ENCODE peak calls at places on chromosomes 5 and 9, in four cellular contexts. S, G, W and K are unnamed samples.

GRCh38 chr9:20349568-20349967 is 272.7 kb downstream of the MLLT3 start:
- DNase-seq in W (no peak), S (no peak), G (peak; percentile 25), K (no peak)

GRCh38 chr9:138058181-138058580 is 180.6 kb downstream of the CACNA1B start:
- DNase-seq in W (no peak), G (no peak), S (no peak), K (no peak)

GRCh38 chr5:77426670-77427069 is 65.4 kb downstream of the WDR41 start:
- DNase-seq in S (peak; percentile 27), G (no peak), W (no peak), K (no peak)

GRCh38 chr5:173180331-173180730 is 36.0 kb downstream of the BNIP1 start:
- DNase-seq in W (no peak), G (no peak), S (no peak), K (no peak)

GRCh38 chr5:59218424-59219045 is 635.7 kb downstream of the RAB3C start:
- DNase-seq in G (peak; percentile 13), W (no peak), S (peak; percentile 8), K (no peak)

GRCh38 chr5:129410488-129410887 is 49.6 kb upstream of the ADAMTS19 start:
- DNase-seq in S (no peak), G (no peak), W (no peak), K (peak; percentile 19)

GRCh38 chr5:252546-252945 is 18.9 kb upstream of the PDCD6 start:
- DNase-seq in W (no peak), G (no peak), S (no peak), K (no peak)

GRCh38 chr9:97364769-97365490 is 47.0 kb upstream of the TDRD7 start:
- DNase-seq in W (no peak), G (no peak), S (no peak), K (no peak)

GRCh38 chr5:144183254-144183889 is 12.7 kb downstream of the KCTD16 start:
- DNase-seq in S (no peak), W (peak; percentile 14), G (peak; percentile 44), K (no peak)

GRCh38 chr5:142192296-142192695 is 83.7 kb downstream of the NDFIP1 start:
- DNase-seq in W (no peak), S (no peak), G (no peak), K (no peak)

GRCh38 chr9:35035851-35036701 is 36.3 kb downstream of the VCP start:
- DNase-seq in G (no peak), W (peak; percentile 4), S (no peak), K (peak; percentile 34)

GRCh38 chr5:180043381-180043780 is 28.2 kb downstream of the RNF130 start:
- DNase-seq in G (no peak), W (no peak), S (no peak), K (no peak)

GRCh38 chr9:117772960-117773359 is 68.8 kb downstream of the TLR4 start:
- DNase-seq in G (no peak), S (no peak), W (no peak), K (no peak)

GRCh38 chr9:75850459-75851200 is 39.8 kb upstream of the PCSK5 start:
- DNase-seq in W (no peak), G (no peak), S (no peak), K (no peak)

GRCh38 chr5:30040483-30041116 is 1152.9 kb upstream of the CDH6 start:
- DNase-seq in S (peak; percentile 69), G (peak; percentile 50), W (peak; percentile 30), K (peak; percentile 54)

GRCh38 chr5:124231794-124232193 is 514.6 kb downstream of the ZNF608 start:
- DNase-seq in W (no peak), G (no peak), S (peak; percentile 1), K (no peak)

GRCh38 chr5:154267516-154267915 is 77.0 kb downstream of the GALNT10 start:
- DNase-seq in W (no peak), S (no peak), G (no peak), K (no peak)

GRCh38 chr9:77464591-77465125 is 183.5 kb downstream of the GNA14 start:
- DNase-seq in W (no peak), G (no peak), S (no peak), K (no peak)

GRCh38 chr9:136840877-136841645 is 1.2 kb upstream of the AJM1 start:
- DNase-seq in S (peak; percentile 73), G (peak; percentile 59), W (no peak), K (no peak)

GRCh38 chr9:115369322-115369957 is 251.5 kb upstream of the TNC start:
- DNase-seq in W (no peak), S (no peak), G (peak; percentile 67), K (no peak)

GRCh38 chr5:50751064-50751657 is 84.7 kb downstream of the PARP8 start:
- DNase-seq in W (peak; percentile 17), G (peak; percentile 48), S (peak; percentile 30), K (no peak)

GRCh38 chr5:156762656-156763055 is 87.4 kb upstream of the PPP1R2B start:
- DNase-seq in W (no peak), S (no peak), G (no peak), K (no peak)

GRCh38 chr9:107274096-107274495 is 9.0 kb upstream of the RAD23B start:
- DNase-seq in G (no peak), W (peak; percentile 49), S (no peak), K (no peak)

GRCh38 chr5:87944553-87945320 is 323.9 kb downstream of the TMEM161B start:
- DNase-seq in S (no peak), W (no peak), G (no peak), K (peak; percentile 60)

GRCh38 chr5:64497390-64497789 is 8.4 kb upstream of the RGS7BP start:
- DNase-seq in S (no peak), G (no peak), W (no peak), K (no peak)

GRCh38 chr5:72849546-72849945 is 33.1 kb downstream of the TNPO1 start:
- DNase-seq in G (no peak), S (no peak), W (no peak), K (no peak)

GRCh38 chr5:56664025-56664424 is 151.3 kb upstream of the MAP3K1 start:
- DNase-seq in G (no peak), S (no peak), W (no peak), K (no peak)

GRCh38 chr5:59698207-59698606 is 195.3 kb downstream of the PDE4D start:
- DNase-seq in G (no peak), W (no peak), S (no peak), K (no peak)

GRCh38 chr9:81028504-81028903 is 660.8 kb downstream of the TLE1 start:
- DNase-seq in S (peak; percentile 18), G (no peak), W (no peak), K (no peak)

GRCh38 chr9:79858509-79858908 is 286.7 kb downstream of the TLE4 start:
- DNase-seq in W (peak; percentile 1), G (no peak), S (peak; percentile 1), K (no peak)

GRCh38 chr9:81389569-81389993 is 299.8 kb downstream of the TLE1 start:
- DNase-seq in W (no peak), S (peak; percentile 4), G (no peak), K (no peak)

GRCh38 chr5:119022017-119022745 is 33.8 kb upstream of the DTWD2 start:
- DNase-seq in S (no peak), G (peak; percentile 33), W (peak; percentile 40), K (no peak)

GRCh38 chr5:77631166-77631582 is 7.3 kb downstream of the OTP start:
- DNase-seq in W (no peak), G (peak; percentile 21), S (no peak), K (no peak)

GRCh38 chr9:127541176-127541575 is 70.9 kb upstream of the STXBP1 start:
- DNase-seq in W (no peak), G (no peak), S (no peak), K (no peak)

GRCh38 chr5:73816656-73817420 is 190.8 kb downstream of the ARHGEF28 start:
- DNase-seq in G (no peak), W (no peak), S (no peak), K (no peak)

GRCh38 chr9:129361196-129361595 is 183.1 kb upstream of the IER5L start:
- DNase-seq in W (no peak), S (no peak), G (no peak), K (no peak)

GRCh38 chr9:129363216-129363873 is 185.3 kb upstream of the IER5L start:
- DNase-seq in G (no peak), W (no peak), S (no peak), K (no peak)

GRCh38 chr9:129359871-129360536 is 181.9 kb upstream of the IER5L start:
- DNase-seq in S (no peak), G (peak; percentile 55), W (no peak), K (no peak)

GRCh38 chr9:129365196-129365595 is 187.1 kb upstream of the IER5L start:
- DNase-seq in S (no peak), G (no peak), W (no peak), K (no peak)

DNA sequence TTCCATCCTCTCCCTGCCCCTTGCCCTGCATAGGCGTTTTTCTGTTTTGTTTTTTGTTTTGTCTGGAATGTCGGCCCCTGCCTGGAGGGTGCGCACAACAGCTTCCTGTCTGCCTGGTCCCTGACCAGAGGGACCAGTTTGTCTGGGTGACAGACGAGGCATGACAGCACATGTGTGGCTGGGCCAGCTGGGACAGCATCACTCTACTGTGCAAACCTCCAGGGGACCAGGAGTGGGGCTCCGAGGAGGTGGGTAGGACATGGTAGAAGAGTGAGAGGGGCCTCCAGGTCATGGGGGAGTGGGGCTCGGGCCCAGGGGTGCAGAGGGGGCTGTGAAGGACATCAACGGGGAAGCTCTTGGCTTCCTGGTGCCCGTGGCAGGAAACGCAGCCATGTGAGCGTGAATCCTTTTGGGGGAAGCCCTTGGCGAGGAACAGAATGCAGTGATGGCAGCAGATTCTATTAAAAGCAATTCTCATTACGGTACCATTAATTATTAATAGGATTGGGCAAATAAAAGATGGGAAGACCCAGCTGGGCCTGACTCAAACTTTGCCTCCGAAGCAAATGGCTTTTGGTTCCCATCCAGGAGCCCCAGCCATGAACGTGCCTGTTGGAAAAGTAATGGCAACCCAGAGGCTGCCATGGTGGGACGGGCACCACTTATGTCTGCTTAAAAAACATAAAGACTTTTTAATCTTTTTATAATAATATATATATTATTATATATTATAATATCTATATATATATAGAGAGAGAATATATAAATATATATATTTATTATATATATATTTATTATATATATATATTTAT is 184.4 kb upstream of the IER5L start:
- DNase-seq in S (no peak), W (no peak), G (peak; percentile 71), K (no peak)
- TF ChIP-seq FOXJ3 in S (no peak), W (no peak), G (no peak), K (no peak)

GRCh38 chr5:53173083-53173482 is 63.5 kb upstream of the MOCS2 start:
- DNase-seq in W (no peak), G (no peak), S (no peak), K (no peak)
- TF ChIP-seq FOXJ3 in W (no peak), G (no peak), S (no peak), K (no peak)

GRCh38 chr9:109730228-109730627 is 49.8 kb upstream of the PALM2AKAP2 start:
- DNase-seq in S (no peak), G (no peak), W (no peak), K (no peak)

GRCh38 chr9:109735796-109736195 is 44.2 kb upstream of the PALM2AKAP2 start:
- DNase-seq in W (no peak), G (no peak), S (no peak), K (no peak)

GRCh38 chr9:109733690-109734089 is 46.3 kb upstream of the PALM2AKAP2 start:
- DNase-seq in S (no peak), G (no peak), W (no peak), K (no peak)

GRCh38 chr9:109737295-109737694 is 42.7 kb upstream of the PALM2AKAP2 start:
- DNase-seq in W (no peak), G (no peak), S (no peak), K (no peak)

GRCh38 chr9:109734814-109735213 is 45.2 kb upstream of the PALM2AKAP2 start:
- DNase-seq in S (no peak), W (no peak), G (no peak), K (no peak)
- TF ChIP-seq FOXJ3 in S (no peak), W (no peak), G (no peak), K (no peak)

GRCh38 chr5:53123702-53124101 is 14.1 kb upstream of the MOCS2 start:
- DNase-seq in S (no peak), G (no peak), W (no peak), K (no peak)
- TF ChIP-seq FOXJ3 in S (no peak), G (no peak), W (no peak), K (no peak)